ENCODE peak calls at places on chromosome 3, in nine cellular contexts. A, P, T, G, X, Y, F, W and R are unnamed samples. For H3K27me3 and H3K4me1, the result is how much of the 10 kb centered on the place peaks cover.

GRCh38 chr3:56919137-56919796 is 117.5 kb upstream of the ARHGEF3 start:
- DNase-seq in W (no peak), X (no peak), G (no peak), F (no peak), T (no peak), A (no peak), P (no peak), Y (no peak), R (no peak)

GRCh38 chr3:111303760-111304159 is 232.1 kb downstream of the NECTIN3 start:
- DNase-seq in G (no peak), F (no peak), T (no peak), X (no peak), A (no peak), Y (no peak), P (no peak), W (no peak), R (no peak)

GRCh38 chr3:188108703-188109412 is 45.1 kb upstream of the LPP start:
- DNase-seq in P (no peak), W (no peak), Y (no peak), G (no peak), F (no peak), T (no peak), A (no peak), X (no peak), R (no peak)

GRCh38 chr3:24382647-24383046 is 112.0 kb downstream of the THRB start:
- DNase-seq in G (no peak), F (no peak), X (no peak), A (no peak), P (no peak), Y (no peak), T (no peak), W (no peak), R (no peak)

GRCh38 chr3:149934524-149934923 is 36.2 kb downstream of the PFN2 start:
- DNase-seq in T (no peak), W (no peak), G (no peak), Y (no peak), X (peak), A (peak), F (no peak), P (no peak), R (no peak)

GRCh38 chr3:35639251-35640185 is at the start of gene ARPP21:
- DNase-seq in T (no peak), A (no peak), Y (no peak), F (peak), X (peak), G (peak), P (no peak), W (no peak), R (peak)

GRCh38 chr3:63492464-63492863 is 160.0 kb upstream of the SNTN start:
- DNase-seq in G (no peak), P (no peak), Y (no peak), F (no peak), W (no peak), A (no peak), X (no peak), T (no peak), R (no peak)

GRCh38 chr3:141738636-141739363 is 702 bp downstream of the RNF7 start:
- DNase-seq in W (no peak), T (peak), A (peak), Y (no peak), X (no peak), G (no peak), F (no peak), P (no peak), R (peak)

GRCh38 chr3:125622381-125622788 is 27.1 kb upstream of the OSBPL11 start:
- DNase-seq in A (no peak), G (peak), W (no peak), P (no peak), X (peak), Y (no peak), T (no peak), F (peak), R (peak)

GRCh38 chr3:113264249-113264648 is 52.9 kb downstream of the BOC start:
- DNase-seq in P (no peak), W (no peak), T (no peak), X (no peak), G (no peak), A (no peak), F (no peak), Y (no peak), R (no peak)

GRCh38 chr3:138799822-138800221 is 34.9 kb downstream of the PIK3CB start:
- DNase-seq in F (no peak), Y (no peak), G (peak), A (no peak), P (no peak), W (no peak), X (no peak), T (no peak), R (no peak)

GRCh38 chr3:13018039-13018431 is 55.2 kb downstream of the IQSEC1 start:
- DNase-seq in F (no peak), G (no peak), W (no peak), X (peak), T (peak), A (peak), P (no peak), Y (no peak), R (peak)

GRCh38 chr3:186644683-186645082 is 4.5 kb downstream of the FETUB start:
- DNase-seq in Y (no peak), A (no peak), W (no peak), T (no peak), G (no peak), F (peak), X (no peak), P (no peak), R (no peak)

GRCh38 chr3:10520118-10520517 is 14.7 kb upstream of the ATP2B2 start:
- DNase-seq in F (peak), A (no peak), G (no peak), P (no peak), W (no peak), T (no peak), X (peak), Y (no peak), R (peak)

GRCh38 chr3:12954891-12955650 is 113.7 kb upstream of the RPL32 start:
- DNase-seq in X (peak), W (no peak), A (peak), F (peak), Y (peak), P (no peak), T (peak), G (peak), R (peak)

GRCh38 chr3:101996832-101997231 is 147.5 kb downstream of the NFKBIZ start:
- DNase-seq in X (no peak), W (no peak), P (no peak), F (no peak), T (no peak), Y (no peak), G (no peak), A (no peak), R (no peak)

GRCh38 chr3:79247367-79248103 is 520.3 kb downstream of the ROBO1 start:
- DNase-seq in F (no peak), G (no peak), T (no peak), W (no peak), X (peak), P (no peak), Y (no peak), A (no peak), R (peak)

GRCh38 chr3:23810342-23811116 is 4.8 kb downstream of the UBE2E1 start:
- DNase-seq in G (no peak), A (peak), F (peak), Y (peak), X (peak), T (peak), W (no peak), P (no peak), R (peak)

GRCh38 chr3:122305818-122306621 is 19.0 kb upstream of the CSTA start:
- DNase-seq in F (peak), P (peak), W (no peak), T (peak), G (no peak), A (peak), X (no peak), Y (no peak), R (no peak)

GRCh38 chr3:141360888-141361598 is 7.3 kb upstream of the ZBTB38 start:
- DNase-seq in P (peak), X (no peak), A (peak), F (no peak), Y (no peak), T (no peak), G (no peak), W (no peak), R (no peak)

GRCh38 chr3:121916189-121916588 is 22.0 kb downstream of the SLC15A2 start:
- DNase-seq in Y (no peak), T (no peak), A (no peak), F (no peak), W (no peak), X (no peak), P (no peak), G (no peak), R (no peak)

GRCh38 chr3:78924711-78925110 is 843.1 kb downstream of the ROBO1 start:
- DNase-seq in F (no peak), W (no peak), G (no peak), P (no peak), X (no peak), A (no peak), Y (no peak), T (no peak), R (no peak)

GRCh38 chr3:159852821-159853505 is 135.7 kb upstream of the IL12A start:
- DNase-seq in A (no peak), G (peak), W (no peak), Y (no peak), T (no peak), P (no peak), X (peak), F (no peak), R (no peak)

GRCh38 chr3:30605005-30605404 is 1.4 kb upstream of the TGFBR2 start:
- DNase-seq in X (no peak), P (no peak), G (no peak), A (no peak), Y (no peak), F (no peak), W (no peak), T (no peak), R (no peak)

GRCh38 chr3:30604566-30604965 is 1.8 kb upstream of the TGFBR2 start:
- DNase-seq in P (no peak), W (no peak), Y (no peak), F (no peak), A (no peak), G (no peak), T (no peak), X (no peak), R (no peak)

GRCh38 chr3:30605706-30606300 is 598 bp upstream of the TGFBR2 start:
- DNase-seq in P (no peak), T (no peak), X (no peak), F (no peak), Y (no peak), A (no peak), G (no peak), W (no peak), R (no peak)

GRCh38 chr3:30607032-30607833 is 832 bp downstream of the TGFBR2 start:
- DNase-seq in F (peak), Y (peak), X (peak), G (peak), P (no peak), A (peak), W (peak), T (peak), R (peak)

GRCh38 chr3:30606301-30607031 is at the start of gene TGFBR2:
- DNase-seq in G (peak), F (peak), P (peak), X (peak), Y (peak), T (peak), W (peak), A (peak), R (peak)
- TF ChIP-seq POLR2A in G (peak), F (peak), P (no peak), X (peak), Y (peak), T (peak), W (peak), A (peak), R (no peak)

GRCh38 chr3:72039677-72040076 is 254.7 kb upstream of the PROK2 start:
- DNase-seq in T (no peak), P (no peak), F (no peak), W (no peak), X (no peak), A (no peak), Y (no peak), G (no peak), R (no peak)
- H3K27me3 ChIP-seq in T (under half), P (under half), F (under half), W (under half), X (under half), A (under half), Y (under half), G (under half), R (under half)

GRCh38 chr3:133886031-133886722 is 9.5 kb downstream of the RAB6B start:
- DNase-seq in W (no peak), P (no peak), Y (no peak), F (no peak), T (no peak), A (no peak), G (no peak), X (no peak), R (no peak)

GRCh38 chr3:133882986-133883586 is 12.6 kb downstream of the RAB6B start:
- DNase-seq in F (no peak), A (no peak), P (no peak), W (no peak), X (no peak), G (no peak), T (no peak), Y (no peak), R (no peak)

GRCh38 chr3:133883657-133884546 is 11.8 kb downstream of the RAB6B start:
- DNase-seq in P (no peak), X (no peak), F (no peak), G (no peak), Y (no peak), W (no peak), T (no peak), A (no peak), R (no peak)

GRCh38 chr3:133885241-133885711 is 10.4 kb downstream of the RAB6B start:
- DNase-seq in Y (no peak), F (no peak), G (no peak), X (no peak), W (no peak), T (no peak), P (no peak), A (no peak), R (no peak)

GRCh38 chr3:133884547-133885240 is 11.0 kb downstream of the RAB6B start:
- DNase-seq in F (no peak), X (no peak), T (no peak), P (no peak), W (no peak), Y (no peak), A (no peak), G (no peak), R (no peak)
- H3K4me1 ChIP-seq in F (under half), X (under half), T (under half), P (under half), W (under half), Y (under half), A (under half), G (under half), R (under half)

DNA sequence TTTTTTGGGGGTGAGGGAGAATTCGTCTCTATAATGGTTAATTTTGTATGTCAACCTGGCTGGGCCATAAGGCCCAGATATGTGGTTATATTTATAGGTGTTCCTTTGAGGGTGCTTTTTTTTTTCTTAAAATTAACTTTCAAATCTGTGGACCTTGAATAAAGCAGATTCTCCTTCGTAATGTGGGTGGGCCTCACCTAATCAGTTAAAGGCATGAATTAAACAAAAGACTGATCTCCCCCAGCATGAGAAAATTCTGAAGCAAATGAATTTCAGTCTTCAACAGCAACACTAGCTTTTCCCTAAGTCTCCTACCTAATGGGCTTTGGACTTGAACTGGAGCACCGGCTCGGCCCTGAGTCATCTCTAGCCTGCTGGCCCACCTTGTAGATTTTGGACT is 77.4 kb downstream of the GMNC start:
- DNase-seq in A (no peak), T (no peak), Y (no peak), P (no peak), G (no peak), F (no peak), W (no peak), X (no peak), R (no peak)
- TF ChIP-seq POLR2A in A (no peak), T (no peak), Y (no peak), P (no peak), G (no peak), F (no peak), W (no peak), X (no peak), R (no peak)

GRCh38 chr3:55621026-55621422 is 133.9 kb upstream of the WNT5A start:
- DNase-seq in G (no peak), A (no peak), Y (no peak), P (no peak), F (no peak), X (no peak), T (no peak), W (no peak), R (no peak)
- H3K27me3 ChIP-seq in G (under half), A (under half), Y (under half), P (under half), F (under half), X (under half), T (under half), W (under half), R (under half)

GRCh38 chr3:71132995-71133730 is 450.4 kb downstream of the FOXP1 start:
- DNase-seq in F (peak), Y (no peak), A (no peak), X (no peak), T (no peak), P (no peak), W (no peak), G (no peak), R (no peak)

GRCh38 chr3:71131893-71132314 is 451.6 kb downstream of the FOXP1 start:
- DNase-seq in W (no peak), A (no peak), X (no peak), G (no peak), P (no peak), T (no peak), Y (no peak), F (no peak), R (no peak)

GRCh38 chr3:71129611-71130515 is 453.7 kb downstream of the FOXP1 start:
- DNase-seq in A (peak), G (no peak), P (no peak), W (no peak), X (no peak), F (no peak), Y (no peak), T (no peak), R (peak)

GRCh38 chr3:71130516-71131384 is 452.8 kb downstream of the FOXP1 start:
- DNase-seq in Y (peak), F (peak), W (peak), X (peak), P (no peak), T (peak), A (peak), G (peak), R (peak)

GRCh38 chr3:71131385-71131871 is 452.1 kb downstream of the FOXP1 start:
- DNase-seq in P (no peak), G (no peak), A (no peak), Y (no peak), W (no peak), F (no peak), T (no peak), X (no peak), R (no peak)
- H3K4me1 ChIP-seq in P (under half), G (half or more), A (under half), Y (under half), W (half or more), F (under half), T (under half), X (half or more), R (under half)

GRCh38 chr3:194475978-194476377 is 10.8 kb downstream of the ATP13A3 start:
- DNase-seq in T (no peak), A (no peak), X (no peak), W (no peak), P (no peak), G (no peak), Y (no peak), F (no peak), R (no peak)
- TF ChIP-seq POLR2A in T (no peak), A (no peak), X (no peak), W (no peak), P (no peak), G (no peak), Y (no peak), F (no peak), R (no peak)

GRCh38 chr3:27721717-27722564 is at the start of gene EOMES:
- DNase-seq in W (no peak), A (peak), G (no peak), P (peak), T (peak), Y (no peak), X (no peak), F (no peak), R (peak)

GRCh38 chr3:27722957-27723802 is 1.1 kb upstream of the EOMES start:
- DNase-seq in A (no peak), X (no peak), Y (no peak), W (no peak), P (no peak), G (no peak), F (no peak), T (no peak), R (no peak)

GRCh38 chr3:27719306-27720003 is 2.7 kb downstream of the EOMES start:
- DNase-seq in Y (no peak), T (no peak), W (no peak), G (no peak), F (no peak), P (no peak), A (no peak), X (no peak), R (no peak)

GRCh38 chr3:27720029-27720518 is 2.0 kb downstream of the EOMES start:
- DNase-seq in A (no peak), W (no peak), Y (no peak), P (no peak), T (no peak), F (no peak), G (no peak), X (no peak), R (no peak)

GRCh38 chr3:27720899-27721716 is 1.0 kb downstream of the EOMES start:
- DNase-seq in A (no peak), F (no peak), W (no peak), G (no peak), P (peak), X (no peak), T (no peak), Y (no peak), R (no peak)
- H3K27me3 ChIP-seq in A (half or more), F (under half), W (under half), G (half or more), P (under half), X (half or more), T (half or more), Y (under half), R (under half)

GRCh38 chr3:11635671-11636371 is 7.9 kb downstream of the VGLL4 start:
- DNase-seq in W (no peak), X (no peak), P (no peak), Y (no peak), A (no peak), T (no peak), G (no peak), F (no peak), R (no peak)

GRCh38 chr3:11637901-11638668 is 5.6 kb downstream of the VGLL4 start:
- DNase-seq in Y (no peak), W (no peak), X (no peak), G (no peak), P (no peak), A (no peak), T (no peak), F (no peak), R (peak)

GRCh38 chr3:11634081-11634635 is 9.6 kb downstream of the VGLL4 start:
- DNase-seq in G (no peak), F (no peak), P (no peak), W (no peak), X (no peak), Y (no peak), T (no peak), A (no peak), R (no peak)

GRCh38 chr3:11634974-11635612 is 8.6 kb downstream of the VGLL4 start:
- DNase-seq in G (no peak), F (no peak), W (no peak), Y (no peak), P (no peak), X (no peak), T (no peak), A (no peak), R (no peak)

DNA sequence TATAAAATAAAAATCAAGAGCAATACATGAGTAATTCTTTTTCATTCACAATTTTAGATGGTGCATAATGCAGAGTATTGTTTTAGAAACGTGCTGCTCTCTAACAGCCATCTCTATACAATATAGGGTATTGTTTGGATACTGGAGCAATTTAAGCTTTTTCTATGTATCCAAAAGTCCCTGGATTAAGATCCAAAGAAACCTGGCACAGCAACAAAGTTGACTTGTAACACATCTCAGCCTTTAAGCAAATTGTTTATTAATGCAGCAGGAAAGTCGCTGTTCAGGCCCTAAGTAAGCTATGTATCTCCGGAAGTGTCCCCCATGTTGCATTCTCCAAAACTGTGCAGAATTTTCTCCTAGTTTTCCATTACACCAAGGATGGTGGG is 7.3 kb downstream of the VGLL4 start:
- DNase-seq in X (no peak), G (no peak), W (no peak), T (no peak), A (no peak), F (no peak), Y (no peak), P (no peak), R (no peak)
- H3K4me1 ChIP-seq in X (half or more), G (half or more), W (half or more), T (under half), A (half or more), F (under half), Y (under half), P (under half), R (half or more)